ENCODE peak calls at places on chromosomes 7 and 10, in five cellular contexts. M, K, P, T and W are unnamed samples.

GRCh38 chr7:149690688-149691446 is 82.5 kb downstream of the ZNF467 start:
- DNase-seq in M (no peak), K (no peak), P (peak; percentile 17), T (no peak), W (no peak)

GRCh38 chr7:117986645-117987269 is 113.5 kb upstream of the CTTNBP2 start:
- DNase-seq in M (no peak), K (no peak), P (no peak), T (no peak), W (peak; percentile 14)

GRCh38 chr10:96073722-96074121 is 30.3 kb downstream of the CCNJ start:
- DNase-seq in M (no peak), K (no peak), P (no peak), T (no peak), W (no peak)

GRCh38 chr7:110830778-110831177 is 260.1 kb upstream of the LRRN3 start:
- DNase-seq in M (no peak), K (no peak), P (no peak), T (no peak), W (no peak)

GRCh38 chr7:64102656-64103400 is 57.6 kb downstream of the ZNF727 start:
- DNase-seq in M (no peak), K (no peak), P (no peak), T (peak; percentile 30), W (no peak)

GRCh38 chr10:92074126-92074887 is 150.7 kb downstream of the BTAF1 start:
- DNase-seq in M (no peak), K (no peak), P (no peak), T (no peak), W (no peak)

GRCh38 chr7:4951903-4952636 is 6.9 kb downstream of the MMD2 start:
- DNase-seq in M (no peak), K (no peak), P (no peak), T (peak; percentile 49), W (no peak)

GRCh38 chr7:30164567-30164966 is 29.8 kb downstream of the MTURN start:
- DNase-seq in M (no peak), K (no peak), P (no peak), T (no peak), W (no peak)

GRCh38 chr7:103521917-103522316 is 75.9 kb upstream of the SLC26A5 start:
- DNase-seq in M (no peak), K (no peak), P (no peak), T (no peak), W (no peak)

GRCh38 chr7:100585511-100586265 is at the start of gene LRCH4:
- DNase-seq in M (peak; percentile 70), K (peak; percentile 91), P (no peak), T (peak; percentile 94), W (no peak)

GRCh38 chr10:23096814-23097549 is 1.6 kb downstream of the MSRB2 start:
- DNase-seq in M (no peak), K (no peak), P (no peak), T (no peak), W (peak; percentile 19)

GRCh38 chr10:35959103-35959740 is 317.1 kb upstream of the FZD8 start:
- DNase-seq in M (no peak), K (no peak), P (no peak), T (no peak), W (no peak)

GRCh38 chr10:84097787-84098353 is 41.4 kb upstream of the GHITM start:
- DNase-seq in M (no peak), K (no peak), P (no peak), T (no peak), W (no peak)

GRCh38 chr7:73851410-73852338 is 9.3 kb upstream of the TMEM270 start:
- DNase-seq in M (no peak), K (no peak), P (no peak), T (no peak), W (no peak)

GRCh38 chr7:133984023-133984422 is 143.1 kb upstream of the LRGUK start:
- DNase-seq in M (no peak), K (no peak), P (no peak), T (no peak), W (no peak)

GRCh38 chr7:107628461-107629064 is 32.1 kb upstream of the SLC26A4 start:
- DNase-seq in M (peak; percentile 44), K (no peak), P (no peak), T (peak; percentile 44), W (no peak)

GRCh38 chr10:47296941-47297340 is 3.1 kb upstream of the GDF10 start:
- DNase-seq in M (no peak), K (no peak), P (no peak), T (no peak), W (no peak)

GRCh38 chr10:47297796-47298540 is 2.0 kb upstream of the GDF10 start:
- DNase-seq in M (no peak), K (no peak), P (no peak), T (no peak), W (no peak)

GRCh38 chr10:47299989-47300931 is at the start of gene GDF10:
- DNase-seq in M (no peak), K (peak; percentile 86), P (no peak), T (peak; percentile 86), W (no peak)

GRCh38 chr10:47299611-47299988 is 397 bp upstream of the GDF10 start:
- DNase-seq in M (no peak), K (no peak), P (no peak), T (no peak), W (no peak)

DNA sequence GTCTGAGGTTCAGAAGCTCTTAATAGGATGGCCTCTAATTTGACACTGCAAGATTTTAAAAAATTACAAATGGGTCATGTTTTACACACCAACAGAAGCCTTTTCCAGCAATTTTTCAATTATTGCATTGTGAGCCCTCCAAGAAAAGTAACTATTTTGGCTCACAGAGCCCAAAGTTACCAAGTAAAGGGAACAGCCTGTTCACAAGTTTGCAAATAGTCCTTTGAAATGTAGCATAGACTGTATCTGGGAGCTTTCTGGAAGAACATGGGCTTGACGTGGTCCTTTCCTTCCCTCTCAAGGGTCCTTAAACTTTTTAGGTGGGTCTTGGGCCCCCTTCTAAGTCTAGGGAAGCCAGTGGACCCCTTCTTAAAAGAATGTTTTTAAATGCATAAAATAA is 1.3 kb upstream of the GDF10 start:
- DNase-seq in M (no peak), K (no peak), P (no peak), T (no peak), W (no peak)
- TF ChIP-seq CTCF in M (no peak), K (no peak), P (no peak), T (no peak), W (no peak)

DNA sequence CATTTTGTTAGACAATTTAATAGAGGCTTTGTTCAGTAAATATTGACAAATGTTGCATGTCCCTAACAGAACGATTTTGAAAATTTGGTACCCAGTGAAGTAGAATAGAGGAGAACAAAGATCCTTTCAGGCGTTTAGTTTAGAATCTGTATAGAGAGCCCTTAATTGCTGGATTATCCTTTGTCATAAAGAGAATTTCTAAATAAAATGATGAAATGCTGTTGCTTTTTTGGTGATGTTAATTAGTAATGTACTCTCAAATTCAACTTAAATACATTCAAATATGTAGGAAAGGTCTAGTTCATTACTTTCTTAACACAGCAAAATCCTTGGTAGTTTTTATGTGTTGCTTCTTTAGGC is 1.2 kb downstream of the LUC7L2 start:
- DNase-seq in M (no peak), K (no peak), P (no peak), T (no peak), W (no peak)
- H3K27ac ChIP-seq in M (peak overlapping the region; percentile 99), K (peak overlapping the region; percentile 99), P (peak overlapping the region; percentile 100), T (peak overlapping the region; percentile 99), W (peak overlapping the region; percentile 100)

DNA sequence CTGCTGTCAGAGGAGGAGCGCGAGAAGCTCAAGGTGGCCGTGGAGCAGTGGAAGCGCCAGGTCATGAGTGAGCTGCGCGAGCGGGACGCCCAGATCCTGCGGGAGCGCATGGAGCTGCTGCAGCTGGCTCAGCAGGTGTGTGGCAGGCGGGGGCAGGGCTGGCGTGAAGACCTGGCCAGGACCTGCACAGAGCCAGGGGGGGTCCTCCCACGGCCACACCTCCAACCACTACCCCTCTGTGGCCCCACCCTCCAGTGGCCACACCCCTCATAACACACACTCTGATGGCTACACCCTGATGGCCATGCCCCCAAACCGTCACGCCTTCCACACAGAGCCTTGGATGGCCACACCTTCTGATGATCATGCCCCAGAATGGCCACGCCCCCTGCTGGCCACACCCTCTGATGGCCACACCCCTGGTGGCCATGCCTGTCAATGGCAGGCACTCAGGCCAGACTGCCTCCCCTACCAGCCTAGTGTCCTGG is 23.4 kb upstream of the DPYSL4 start:
- DNase-seq in M (peak; percentile 50), K (peak; percentile 62), P (no peak), T (peak; percentile 76), W (no peak)
- TF ChIP-seq CTCF in M (no peak), K (no peak), P (peak; percentile 33), T (no peak), W (no peak)

DNA sequence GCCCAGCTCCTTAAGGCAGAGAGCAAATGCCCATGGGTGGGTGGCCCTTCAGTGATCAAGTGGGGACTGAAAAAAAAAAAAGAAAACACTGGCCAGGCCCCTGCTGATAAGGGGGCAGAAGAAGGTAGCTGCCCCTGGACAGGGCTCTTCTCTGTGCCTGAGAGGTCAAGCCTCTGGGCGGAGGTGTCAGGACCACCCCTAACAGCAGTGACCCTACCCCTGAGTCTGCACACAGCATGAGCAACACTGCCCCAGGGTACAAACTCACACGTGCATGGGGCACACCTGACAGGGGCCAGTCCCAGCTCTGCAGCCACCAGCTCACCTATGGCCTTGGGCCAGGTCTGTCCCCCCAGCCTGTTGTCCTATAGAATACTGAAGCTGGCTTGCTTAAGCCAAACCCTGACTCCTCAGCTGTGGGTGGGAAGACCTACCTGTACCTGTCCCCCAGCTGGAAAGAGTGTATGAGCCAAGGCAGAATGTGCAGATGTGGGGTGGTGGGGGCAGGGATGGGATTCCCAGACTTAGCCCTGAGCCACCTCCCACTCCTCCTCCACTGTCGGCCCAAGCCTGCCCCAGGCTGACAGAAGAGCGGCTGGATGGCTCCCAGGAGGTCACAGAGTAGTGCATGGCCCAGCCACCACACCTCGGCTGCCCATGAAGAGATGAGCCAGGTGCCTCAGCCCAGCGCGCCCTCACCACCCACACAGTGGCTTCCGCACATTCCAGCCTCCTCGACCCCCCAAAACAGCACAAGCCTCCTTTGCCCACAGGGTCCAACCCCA is 23.7 kb downstream of the KCNH2 start:
- DNase-seq in M (no peak), K (peak; percentile 58), P (no peak), T (peak; percentile 62), W (no peak)
- H3K27ac ChIP-seq in M (no peak overlapping the region), K (no peak overlapping the region), P (peak overlapping the region; percentile 96), T (no peak overlapping the region), W (no peak overlapping the region)

DNA sequence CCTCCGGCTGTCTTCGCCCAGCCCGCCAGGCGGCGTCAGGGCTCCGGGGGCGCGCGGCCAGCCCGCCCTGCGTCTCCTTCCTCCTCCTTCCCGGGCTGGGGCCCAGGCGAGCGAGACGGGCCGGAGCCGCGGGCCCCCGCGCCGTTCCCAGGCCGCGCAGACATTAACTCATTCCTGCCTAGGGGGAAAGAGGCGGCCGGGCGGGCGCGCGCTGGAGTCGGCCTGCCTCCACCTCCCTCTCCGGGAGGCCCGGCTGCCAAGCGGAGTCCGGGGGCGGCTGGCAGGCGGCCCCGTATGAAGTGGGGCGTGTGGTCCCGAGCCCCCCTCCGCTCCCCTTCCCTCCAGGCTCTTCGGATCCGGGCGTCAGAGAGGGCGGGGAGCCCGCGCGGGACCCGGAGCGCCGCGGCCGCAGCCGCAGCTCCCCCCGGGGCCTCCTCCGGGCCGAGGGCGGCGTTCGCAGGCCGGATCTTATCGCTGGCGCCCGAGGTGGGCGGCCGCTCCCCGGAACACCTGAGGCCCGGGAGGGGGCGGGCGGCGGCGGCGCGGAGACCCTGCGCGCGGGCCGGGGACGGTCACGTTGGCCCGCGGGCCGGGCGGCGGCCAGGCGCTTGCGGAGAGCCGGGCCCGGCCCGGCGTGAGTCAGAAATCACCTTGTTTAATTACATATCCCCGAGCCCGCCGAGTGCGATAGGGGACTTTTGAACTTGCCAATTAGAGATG is 43.1 kb downstream of the LDB3 start:
- DNase-seq in M (peak; percentile 91), K (peak; percentile 96), P (peak; percentile 89), T (peak; percentile 98), W (peak; percentile 90)
- TF ChIP-seq CTCF in M (peak; percentile 44), K (peak; percentile 70), P (peak; percentile 89), T (peak; percentile 99), W (peak; percentile 93)

GRCh38 chr10:31584098-31584631 is 265.1 kb downstream of the ZEB1 start:
- DNase-seq in M (no peak), K (no peak), P (no peak), T (peak; percentile 36), W (no peak)
- H3K27ac ChIP-seq in M (peak overlapping the region; percentile 53), K (no peak overlapping the region), P (peak overlapping the region; percentile 70), T (peak overlapping the region; percentile 10), W (no peak overlapping the region)

GRCh38 chr10:110033724-110034235 is 26.0 kb downstream of the ADD3 start:
- DNase-seq in M (no peak), K (no peak), P (no peak), T (no peak), W (no peak)
- TF ChIP-seq CTCF in M (no peak), K (no peak), P (no peak), T (no peak), W (no peak)